ENCODE peak calls at places on chromosomes 7 and 10, in five cellular contexts. One of them, this sample, is unnamed. For H3K9me3, the result is how much of the 10 kb centered on the place peaks cover.

GRCh38 chr7:31815796-31816195 is 128.8 kb downstream of the PPP1R17 start:
- DNase-seq in ovary: no peak
- DNase-seq in lung: no peak
- DNase-seq in A549: no peak
- DNase-seq in psoas muscle: no peak
- DNase-seq in this sample: no peak

GRCh38 chr7:6558837-6559236 is 7.6 kb upstream of the GRID2IP start:
- DNase-seq in psoas muscle: no peak
- DNase-seq in A549: peak
- DNase-seq in lung: no peak
- DNase-seq in ovary: no peak
- DNase-seq in this sample: no peak

GRCh38 chr7:101941481-101942383 is 124.3 kb downstream of the CUX1 start:
- DNase-seq in A549: peak
- DNase-seq in ovary: peak
- DNase-seq in psoas muscle: no peak
- DNase-seq in lung: peak
- DNase-seq in this sample: peak

GRCh38 chr7:107622429-107622828 is 38.2 kb upstream of the SLC26A4 start:
- DNase-seq in ovary: no peak
- DNase-seq in lung: no peak
- DNase-seq in A549: no peak
- DNase-seq in psoas muscle: no peak
- DNase-seq in this sample: no peak

GRCh38 chr10:77849039-77849664 is 77.4 kb downstream of the DLG5 start:
- DNase-seq in A549: peak
- DNase-seq in lung: no peak
- DNase-seq in psoas muscle: no peak
- DNase-seq in ovary: no peak
- DNase-seq in this sample: no peak

GRCh38 chr7:151923097-151923876 is 33.0 kb upstream of the GALNTL5 start:
- DNase-seq in psoas muscle: no peak
- DNase-seq in lung: peak
- DNase-seq in ovary: no peak
- DNase-seq in A549: no peak
- DNase-seq in this sample: no peak

GRCh38 chr7:150388709-150389531 is 9.8 kb downstream of the ZNF775 start:
- DNase-seq in psoas muscle: peak
- DNase-seq in lung: peak
- DNase-seq in ovary: peak
- DNase-seq in A549: no peak
- DNase-seq in this sample: peak

GRCh38 chr10:10489765-10490164 is 527.9 kb upstream of the CELF2 start:
- DNase-seq in ovary: no peak
- DNase-seq in A549: no peak
- DNase-seq in psoas muscle: no peak
- DNase-seq in lung: no peak
- DNase-seq in this sample: no peak

GRCh38 chr10:98293550-98294269 is 25.7 kb upstream of the LOXL4 start:
- DNase-seq in A549: no peak
- DNase-seq in lung: no peak
- DNase-seq in ovary: no peak
- DNase-seq in psoas muscle: peak
- DNase-seq in this sample: no peak

GRCh38 chr7:32248505-32248904 is 178.3 kb upstream of the PDE1C start:
- DNase-seq in ovary: no peak
- DNase-seq in lung: no peak
- DNase-seq in A549: no peak
- DNase-seq in psoas muscle: no peak
- DNase-seq in this sample: no peak

GRCh38 chr10:31261502-31262311 is 57.3 kb upstream of the ZEB1 start:
- DNase-seq in ovary: no peak
- DNase-seq in psoas muscle: no peak
- DNase-seq in lung: no peak
- DNase-seq in A549: no peak
- DNase-seq in this sample: no peak

GRCh38 chr7:24781106-24781505 is 23.8 kb upstream of the GSDME start:
- DNase-seq in psoas muscle: no peak
- DNase-seq in lung: no peak
- DNase-seq in A549: no peak
- DNase-seq in ovary: no peak
- DNase-seq in this sample: no peak

GRCh38 chr7:7104971-7105370 is 77.4 kb upstream of the C1GALT1 start:
- DNase-seq in ovary: no peak
- DNase-seq in psoas muscle: no peak
- DNase-seq in lung: no peak
- DNase-seq in A549: no peak
- DNase-seq in this sample: no peak

GRCh38 chr10:43202657-43203490 is 64.0 kb downstream of the RASGEF1A start:
- DNase-seq in lung: peak
- DNase-seq in ovary: peak
- DNase-seq in psoas muscle: peak
- DNase-seq in A549: peak
- DNase-seq in this sample: peak

GRCh38 chr10:133125901-133126300 is 34.1 kb upstream of the KNDC1 start:
- DNase-seq in ovary: peak
- DNase-seq in psoas muscle: no peak
- DNase-seq in lung: no peak
- DNase-seq in A549: no peak
- DNase-seq in this sample: no peak

GRCh38 chr10:50604049-50604640 is 19.6 kb downstream of the SGMS1 start:
- DNase-seq in ovary: no peak
- DNase-seq in psoas muscle: no peak
- DNase-seq in A549: no peak
- DNase-seq in lung: no peak
- DNase-seq in this sample: no peak

GRCh38 chr7:147245274-147245673 is 1128.7 kb downstream of the CNTNAP2 start:
- DNase-seq in psoas muscle: no peak
- DNase-seq in lung: peak
- DNase-seq in ovary: no peak
- DNase-seq in A549: peak
- DNase-seq in this sample: peak

GRCh38 chr7:877312-878232 is 1.2 kb downstream of the GET4 start:
- DNase-seq in psoas muscle: peak
- DNase-seq in ovary: peak
- DNase-seq in A549: no peak
- DNase-seq in lung: peak
- DNase-seq in this sample: peak

GRCh38 chr10:129046074-129046681 is 420.9 kb upstream of the MGMT start:
- DNase-seq in ovary: no peak
- DNase-seq in A549: no peak
- DNase-seq in lung: no peak
- DNase-seq in psoas muscle: no peak
- DNase-seq in this sample: no peak

GRCh38 chr7:52061666-52062065 is 745.1 kb upstream of the COBL start:
- DNase-seq in psoas muscle: no peak
- DNase-seq in ovary: no peak
- DNase-seq in lung: no peak
- DNase-seq in A549: no peak
- DNase-seq in this sample: no peak

GRCh38 chr7:2099036-2099957 is 133.4 kb downstream of the MAD1L1 start:
- DNase-seq in psoas muscle: no peak
- DNase-seq in lung: no peak
- DNase-seq in A549: no peak
- DNase-seq in ovary: peak
- DNase-seq in this sample: no peak

GRCh38 chr10:115355162-115355760 is 262.1 kb downstream of the ATRNL1 start:
- DNase-seq in ovary: no peak
- DNase-seq in A549: peak
- DNase-seq in psoas muscle: no peak
- DNase-seq in lung: no peak
- DNase-seq in this sample: no peak

GRCh38 chr7:80603940-80604339 is 34.5 kb upstream of the CD36 start:
- DNase-seq in psoas muscle: no peak
- DNase-seq in A549: no peak
- DNase-seq in ovary: no peak
- DNase-seq in lung: no peak
- DNase-seq in this sample: no peak

DNA sequence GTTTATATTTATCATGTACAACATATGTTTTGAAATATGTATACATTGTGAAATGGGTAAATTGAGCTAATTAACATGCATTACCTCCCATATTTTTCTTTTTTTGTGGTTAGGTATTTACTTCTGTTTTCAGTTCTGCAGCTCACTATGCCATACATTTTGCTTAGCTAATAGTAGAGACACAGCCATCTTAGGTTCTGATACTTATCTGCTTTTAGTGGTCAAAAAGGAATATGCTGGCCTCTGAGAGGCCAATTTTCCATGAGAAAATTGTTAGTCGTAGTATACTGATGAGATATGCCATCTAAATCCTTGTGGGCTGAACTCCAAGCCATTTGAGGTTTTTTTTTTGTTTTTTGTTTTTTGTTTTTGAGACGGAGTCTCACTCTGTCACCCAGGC is 31.0 kb downstream of the SGPL1 start:
- DNase-seq in lung: no peak
- DNase-seq in ovary: no peak
- DNase-seq in psoas muscle: no peak
- DNase-seq in A549: no peak
- DNase-seq in this sample: no peak
- H3K4me3 ChIP-seq in lung: no peak
- H3K4me3 ChIP-seq in ovary: no peak
- H3K4me3 ChIP-seq in psoas muscle: no peak
- H3K4me3 ChIP-seq in A549: no peak
- H3K4me3 ChIP-seq in this sample: no peak

GRCh38 chr10:102630663-102631062 is 13.6 kb upstream of the TRIM8 start:
- DNase-seq in psoas muscle: no peak
- DNase-seq in lung: no peak
- DNase-seq in A549: no peak
- DNase-seq in ovary: no peak
- DNase-seq in this sample: no peak

GRCh38 chr10:102627446-102628293 is 16.6 kb upstream of the TRIM8 start:
- DNase-seq in ovary: peak
- DNase-seq in psoas muscle: peak
- DNase-seq in A549: peak
- DNase-seq in lung: no peak
- DNase-seq in this sample: peak

GRCh38 chr10:102631525-102632393 is 12.5 kb upstream of the TRIM8 start:
- DNase-seq in psoas muscle: peak
- DNase-seq in A549: no peak
- DNase-seq in ovary: no peak
- DNase-seq in lung: no peak
- DNase-seq in this sample: no peak

GRCh38 chr10:102628451-102628911 is 15.8 kb upstream of the TRIM8 start:
- DNase-seq in psoas muscle: peak
- DNase-seq in ovary: peak
- DNase-seq in lung: no peak
- DNase-seq in A549: no peak
- DNase-seq in this sample: no peak

DNA sequence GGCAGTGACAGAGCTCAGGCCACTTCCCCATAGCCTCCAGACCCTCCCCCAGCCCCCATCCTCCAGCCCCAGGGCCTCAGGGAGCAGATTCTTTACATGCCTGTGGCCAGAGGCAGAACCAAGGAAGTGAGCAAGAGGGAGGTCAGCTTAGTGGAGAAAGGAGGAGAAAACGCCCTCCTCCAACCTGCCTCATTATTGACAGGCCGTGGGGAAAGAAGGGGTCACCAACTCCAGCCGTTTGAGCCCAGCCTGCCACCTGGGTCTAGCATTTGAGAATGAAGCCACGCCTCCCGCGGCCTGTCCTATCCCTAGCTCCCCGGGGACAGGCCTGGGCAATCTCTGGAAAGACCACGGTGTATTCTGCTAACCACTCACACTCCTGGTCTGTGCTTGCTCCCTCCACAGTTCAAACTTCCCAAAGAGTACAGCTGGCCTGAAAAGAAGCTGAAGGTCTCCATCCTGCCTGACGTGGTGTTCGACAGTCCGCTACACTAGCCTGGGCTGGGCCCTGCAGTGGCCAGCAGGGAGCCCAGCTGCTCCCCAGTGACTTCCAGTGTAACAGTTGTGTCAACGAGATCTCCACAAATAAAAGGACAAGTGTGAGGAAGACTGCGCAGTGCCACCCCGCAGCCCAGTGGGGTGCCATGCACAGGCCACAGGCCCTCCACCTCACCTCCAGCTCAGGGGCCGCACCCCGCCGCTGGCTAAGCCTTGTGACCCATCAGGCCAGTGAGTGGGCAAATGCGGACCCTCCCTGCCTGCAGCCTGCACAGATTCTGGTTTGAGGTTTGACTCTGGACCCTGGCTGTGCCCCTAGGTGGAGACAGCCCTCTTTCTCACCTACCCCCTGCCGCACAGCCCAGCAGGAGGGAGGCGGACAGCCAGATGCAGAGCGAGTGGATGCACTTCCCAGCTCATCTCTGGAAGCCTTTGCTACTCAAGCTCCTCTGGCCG is 14.3 kb upstream of the TRIM8 start:
- DNase-seq in ovary: no peak
- DNase-seq in lung: no peak
- DNase-seq in A549: peak
- DNase-seq in psoas muscle: peak
- DNase-seq in this sample: no peak
- TF ChIP-seq CTCF in ovary: no peak
- TF ChIP-seq CTCF in lung: no peak
- TF ChIP-seq CTCF in A549: no peak
- TF ChIP-seq CTCF in psoas muscle: no peak
- TF ChIP-seq CTCF in this sample: no peak

GRCh38 chr7:157714166-157715070 is 377.6 kb downstream of the DNAJB6 start:
- DNase-seq in ovary: no peak
- DNase-seq in A549: no peak
- DNase-seq in psoas muscle: no peak
- DNase-seq in lung: no peak
- DNase-seq in this sample: no peak
- H3K9me3 ChIP-seq in ovary: under half
- H3K9me3 ChIP-seq in A549: under half
- H3K9me3 ChIP-seq in psoas muscle: under half
- H3K9me3 ChIP-seq in lung: under half
- H3K9me3 ChIP-seq in this sample: under half

GRCh38 chr7:128934361-128935352 is 3.1 kb upstream of the IRF5 start:
- DNase-seq in ovary: no peak
- DNase-seq in lung: no peak
- DNase-seq in A549: no peak
- DNase-seq in psoas muscle: no peak
- DNase-seq in this sample: no peak

GRCh38 chr7:128937647-128938523 is at the start of gene IRF5:
- DNase-seq in lung: peak
- DNase-seq in ovary: no peak
- DNase-seq in psoas muscle: no peak
- DNase-seq in A549: peak
- DNase-seq in this sample: peak

GRCh38 chr7:128937271-128937646 is 468 bp upstream of the IRF5 start:
- DNase-seq in lung: no peak
- DNase-seq in A549: no peak
- DNase-seq in ovary: no peak
- DNase-seq in psoas muscle: no peak
- DNase-seq in this sample: no peak

GRCh38 chr7:128938524-128939074 is 872 bp downstream of the IRF5 start:
- DNase-seq in ovary: no peak
- DNase-seq in lung: no peak
- DNase-seq in A549: no peak
- DNase-seq in psoas muscle: no peak
- DNase-seq in this sample: no peak

DNA sequence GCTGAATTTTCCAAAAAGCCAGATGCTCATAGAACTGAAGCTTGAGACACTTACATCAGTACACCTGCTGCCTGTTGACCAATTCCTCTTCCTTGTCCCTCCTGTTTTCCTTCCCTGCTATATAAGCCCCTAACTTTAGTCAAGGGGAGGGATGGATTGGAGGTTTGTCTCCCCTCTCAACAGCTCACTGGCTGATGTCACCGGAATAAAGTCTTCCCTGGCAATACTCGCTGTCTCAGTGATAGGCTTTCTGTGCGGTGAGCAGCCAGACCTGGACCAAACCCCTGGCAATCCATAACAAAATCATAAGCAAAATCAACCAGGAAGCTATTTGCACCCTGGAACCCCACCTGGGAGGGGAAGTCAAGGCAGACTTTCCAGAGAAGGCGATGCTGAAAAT is 929 bp upstream of the IRF5 start:
- DNase-seq in lung: no peak
- DNase-seq in A549: no peak
- DNase-seq in ovary: no peak
- DNase-seq in psoas muscle: no peak
- DNase-seq in this sample: no peak
- H3K4me3 ChIP-seq in lung: no peak
- H3K4me3 ChIP-seq in A549: no peak
- H3K4me3 ChIP-seq in ovary: no peak
- H3K4me3 ChIP-seq in psoas muscle: no peak
- H3K4me3 ChIP-seq in this sample: no peak